ENCODE peak calls at places on chromosomes 6 and 20, in nine cellular contexts. M is bronchial epithelial cell; T is CD4-positive, alpha-beta memory T cell; G is neuronal stem cell; N is adrenal gland; A is colonic mucosa; Q is Panc1; X is A549; H is cardiac muscle cell. E is an unnamed sample.

GRCh38 chr20:51635680-51636079 is 93.2 kb upstream of the NFATC2 start:
- DNase-seq in M (no peak), T (no peak), G (no peak), N (no peak), A (no peak), Q (no peak), X (no peak), H (no peak), E (no peak)

GRCh38 chr6:107330190-107330589 is 129.2 kb downstream of the PDSS2 start:
- DNase-seq in M (no peak), T (no peak), G (no peak), N (no peak), A (no peak), Q (no peak), X (no peak), H (no peak), E (peak)

GRCh38 chr6:167978607-167979006 is 18.9 kb upstream of the KIF25 start:
- DNase-seq in M (no peak), T (no peak), G (no peak), N (no peak), A (no peak), Q (no peak), X (no peak), H (no peak), E (no peak)

GRCh38 chr6:119129968-119130484 is 51.6 kb upstream of the FAM184A start:
- DNase-seq in M (peak), T (no peak), G (no peak), N (no peak), A (no peak), Q (peak), X (no peak), H (peak), E (no peak)

GRCh38 chr20:37803476-37804307 is 99.2 kb upstream of the VSTM2L start:
- DNase-seq in M (no peak), T (no peak), G (no peak), N (no peak), A (no peak), Q (no peak), X (no peak), H (no peak), E (no peak)

GRCh38 chr6:143268439-143268838 is 182.1 kb downstream of the ADAT2 start:
- DNase-seq in M (no peak), T (no peak), G (no peak), N (no peak), A (no peak), Q (no peak), X (no peak), H (no peak), E (no peak)

GRCh38 chr6:71383476-71383875 is 94.9 kb downstream of the OGFRL1 start:
- DNase-seq in M (no peak), T (no peak), G (no peak), N (no peak), A (no peak), Q (no peak), X (no peak), H (no peak), E (no peak)

GRCh38 chr6:167721291-167721690 is 105.4 kb upstream of the AFDN start:
- DNase-seq in M (no peak), T (no peak), G (no peak), N (no peak), A (no peak), Q (no peak), X (no peak), H (no peak), E (no peak)

GRCh38 chr6:19719691-19720127 is 117.5 kb upstream of the ID4 start:
- DNase-seq in M (peak), T (no peak), G (peak), N (peak), A (no peak), Q (no peak), X (no peak), H (peak), E (no peak)

GRCh38 chr6:142167071-142167470 is 20.0 kb downstream of the VTA1 start:
- DNase-seq in M (no peak), T (no peak), G (no peak), N (no peak), A (no peak), Q (no peak), X (no peak), H (no peak), E (no peak)

GRCh38 chr6:111199935-111200822 is 112.9 kb downstream of the SLC16A10 start:
- DNase-seq in M (no peak), T (no peak), G (no peak), N (no peak), A (no peak), Q (no peak), X (no peak), H (no peak), E (no peak)

GRCh38 chr6:163702736-163703135 is 288.2 kb downstream of the QKI start:
- DNase-seq in M (no peak), T (no peak), G (no peak), N (no peak), A (no peak), Q (no peak), X (no peak), H (no peak), E (no peak)

GRCh38 chr20:6231551-6231950 is 108.7 kb upstream of the FERMT1 start:
- DNase-seq in M (peak), T (no peak), G (no peak), N (no peak), A (no peak), Q (no peak), X (no peak), H (peak), E (no peak)

GRCh38 chr6:40162074-40162473 is 227.8 kb upstream of the MOCS1 start:
- DNase-seq in M (no peak), T (no peak), G (no peak), N (no peak), A (no peak), Q (no peak), X (no peak), H (no peak), E (no peak)

GRCh38 chr6:81553246-81553645 is 199.2 kb downstream of the TENT5A start:
- DNase-seq in M (peak), T (no peak), G (no peak), N (no peak), A (no peak), Q (no peak), X (no peak), H (peak), E (no peak)

GRCh38 chr6:26336355-26337198 is 28.4 kb upstream of the BTN3A2 start:
- DNase-seq in M (peak), T (no peak), G (no peak), N (no peak), A (no peak), Q (no peak), X (peak), H (peak), E (peak)

GRCh38 chr20:62528983-62529891 is 53.4 kb upstream of the GATA5 start:
- DNase-seq in M (no peak), T (no peak), G (no peak), N (no peak), A (no peak), Q (no peak), X (no peak), H (no peak), E (no peak)

GRCh38 chr6:125273965-125274364 is 27.8 kb downstream of the HDDC2 start:
- DNase-seq in M (peak), T (no peak), G (no peak), N (peak), A (peak), Q (no peak), X (no peak), H (peak), E (no peak)

GRCh38 chr6:21914121-21914973 is 320.8 kb downstream of the SOX4 start:
- DNase-seq in M (peak), T (no peak), G (no peak), N (peak), A (peak), Q (no peak), X (no peak), H (peak), E (no peak)

GRCh38 chr6:126786262-126786661 is 332.2 kb upstream of the RSPO3 start:
- DNase-seq in M (peak), T (no peak), G (no peak), N (no peak), A (no peak), Q (no peak), X (no peak), H (no peak), E (no peak)

GRCh38 chr20:40583195-40583594 is 105.8 kb downstream of the MAFB start:
- DNase-seq in M (no peak), T (no peak), G (no peak), N (peak), A (no peak), Q (no peak), X (no peak), H (no peak), E (no peak)

DNA sequence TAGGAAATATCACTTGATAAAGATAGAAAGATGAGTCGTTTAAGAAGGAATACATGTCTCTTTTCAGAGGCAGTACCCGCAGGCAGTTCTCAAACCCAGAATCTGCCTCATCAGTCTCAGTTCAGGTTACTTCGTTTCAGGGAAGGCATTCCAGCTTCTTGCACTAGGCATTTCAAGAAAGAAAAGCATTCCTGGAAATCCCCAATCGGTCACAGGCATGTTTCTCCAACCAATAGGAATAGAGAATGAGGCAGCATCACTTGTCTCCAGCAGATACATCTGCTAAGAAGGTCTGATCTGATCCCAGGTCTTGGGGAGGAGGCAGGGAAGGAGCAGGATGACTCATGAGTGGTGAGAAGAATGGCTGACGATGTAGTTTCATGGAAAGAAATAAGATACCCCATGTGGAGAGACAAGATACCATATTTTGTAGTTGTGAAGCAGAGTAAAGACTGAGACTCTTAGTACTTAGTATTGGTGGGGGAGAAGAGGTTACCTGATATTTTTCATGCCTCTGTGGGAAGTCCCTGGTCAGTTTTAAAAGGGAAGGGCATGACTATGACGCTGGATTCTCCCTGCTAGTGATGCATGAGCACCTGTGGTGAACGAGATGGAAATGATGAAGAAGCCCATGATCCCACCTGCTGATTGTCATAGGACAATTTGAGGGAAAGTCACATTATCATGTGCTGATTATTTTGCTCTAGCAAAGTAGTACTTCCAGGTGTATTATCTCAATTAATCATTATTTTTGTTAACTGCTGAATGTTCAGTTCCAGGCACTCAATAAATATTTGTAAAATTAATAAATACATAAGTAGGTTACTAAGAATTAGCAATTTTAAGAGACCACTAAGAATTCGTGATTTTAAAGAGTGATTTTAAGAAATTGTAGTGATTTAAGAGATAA is 20.3 kb upstream of the HLA-DRB1 start:
- DNase-seq in M (peak), T (peak), G (peak), N (peak), A (peak), Q (peak), X (peak), H (peak), E (peak)
- H3K4me3 ChIP-seq in M (no peak), T (no peak), G (no peak), N (no peak), A (no peak), Q (no peak), X (no peak), H (no peak), E (no peak)

GRCh38 chr6:109143191-109143590 is 47.9 kb downstream of the CEP57L1 start:
- DNase-seq in M (no peak), T (no peak), G (no peak), N (no peak), A (no peak), Q (no peak), X (no peak), H (no peak), E (no peak)

DNA sequence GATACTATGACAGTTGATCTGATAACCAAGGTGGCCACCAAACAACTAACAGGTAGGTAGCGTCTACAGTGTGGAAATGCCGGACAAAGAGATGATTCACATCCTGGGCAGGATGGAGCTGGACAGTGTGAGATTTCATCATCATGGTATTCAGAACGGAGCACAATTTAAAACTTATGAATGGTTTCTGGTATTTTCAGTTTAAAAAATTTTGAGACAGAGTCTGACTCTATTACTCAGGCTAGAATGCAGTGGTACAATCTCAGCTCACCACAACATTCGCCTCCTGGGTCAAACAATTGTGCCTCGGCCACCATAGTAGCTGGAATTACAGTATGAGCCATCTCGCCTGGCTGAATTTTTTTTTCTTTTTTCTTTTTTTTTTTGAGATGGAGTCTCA is 43.8 kb downstream of the CEP57L1 start:
- DNase-seq in M (peak), T (no peak), G (no peak), N (no peak), A (no peak), Q (no peak), X (no peak), H (peak), E (no peak)
- H3K4me3 ChIP-seq in M (no peak), T (no peak), G (no peak), N (no peak), A (no peak), Q (no peak), X (no peak), H (no peak), E (no peak)

DNA sequence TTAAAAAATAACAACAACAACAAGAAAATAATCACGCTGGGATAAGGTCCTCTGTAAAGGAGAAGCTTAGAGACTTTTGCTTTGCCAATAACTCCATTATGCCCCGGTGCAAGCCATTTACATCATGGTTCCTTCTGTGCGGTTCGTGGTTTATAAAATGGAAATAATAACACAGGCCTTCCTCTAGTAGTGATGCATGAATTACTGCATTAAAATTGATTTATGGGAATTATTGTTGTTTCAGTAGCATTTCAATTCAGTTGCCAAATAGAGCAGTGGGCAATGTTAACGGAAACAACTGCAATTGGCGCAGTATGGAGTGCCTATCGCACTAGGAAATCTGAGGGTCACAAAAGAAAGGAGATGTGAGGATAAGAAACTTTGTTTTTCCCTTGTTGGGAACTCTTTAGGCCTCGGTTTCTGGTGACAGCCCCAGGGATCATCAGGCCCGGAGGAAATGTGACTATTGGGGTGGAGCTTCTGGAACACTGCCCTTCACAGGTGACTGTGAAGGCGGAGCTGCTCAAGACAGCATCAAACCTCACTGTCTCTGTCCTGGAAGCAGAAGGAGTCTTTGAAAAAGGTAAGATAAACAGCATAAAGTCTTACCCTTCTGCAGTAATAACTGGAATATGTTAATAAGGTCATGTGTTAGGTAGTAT is 1.1 kb downstream of the CD109 start:
- DNase-seq in M (peak), T (no peak), G (no peak), N (no peak), A (no peak), Q (no peak), X (no peak), H (no peak), E (no peak)
- H3K4me3 ChIP-seq in M (peak), T (no peak), G (no peak), N (peak), A (no peak), Q (peak), X (peak), H (no peak), E (no peak)

DNA sequence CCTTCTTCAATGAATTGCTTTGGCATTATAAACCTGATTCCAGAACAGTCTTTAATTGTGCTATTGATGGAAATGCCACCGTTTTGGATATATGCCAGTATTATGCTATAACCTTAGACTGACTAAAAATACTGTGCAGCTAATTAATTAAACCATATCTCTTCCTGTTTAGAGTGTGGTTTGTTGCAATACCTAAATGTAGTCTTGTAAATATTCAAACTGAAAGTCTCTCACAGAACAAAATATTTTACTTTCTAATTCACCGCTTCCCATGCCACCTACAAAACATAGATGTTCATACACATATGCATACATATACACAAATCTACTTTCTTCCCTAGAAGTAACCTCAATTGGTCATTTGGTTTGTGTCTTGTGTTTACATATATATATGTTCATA is 126.6 kb downstream of the SIM1 start:
- DNase-seq in M (no peak), T (no peak), G (no peak), N (no peak), A (no peak), Q (no peak), X (no peak), H (no peak), E (no peak)
- H3K4me3 ChIP-seq in M (no peak), T (no peak), G (no peak), N (no peak), A (no peak), Q (no peak), X (no peak), H (no peak), E (no peak)

GRCh38 chr20:63543131-63543530 is 4.4 kb downstream of the SRMS start:
- DNase-seq in M (no peak), T (no peak), G (no peak), N (no peak), A (no peak), Q (no peak), X (no peak), H (no peak), E (no peak)

GRCh38 chr20:63543733-63544132 is 3.8 kb downstream of the SRMS start:
- DNase-seq in M (no peak), T (no peak), G (no peak), N (no peak), A (no peak), Q (no peak), X (no peak), H (no peak), E (no peak)

GRCh38 chr20:63545814-63546213 is 1.7 kb downstream of the SRMS start:
- DNase-seq in M (no peak), T (no peak), G (no peak), N (no peak), A (peak), Q (no peak), X (no peak), H (no peak), E (no peak)

GRCh38 chr20:63544958-63545516 is 2.5 kb downstream of the SRMS start:
- DNase-seq in M (peak), T (no peak), G (no peak), N (no peak), A (peak), Q (no peak), X (peak), H (no peak), E (no peak)

DNA sequence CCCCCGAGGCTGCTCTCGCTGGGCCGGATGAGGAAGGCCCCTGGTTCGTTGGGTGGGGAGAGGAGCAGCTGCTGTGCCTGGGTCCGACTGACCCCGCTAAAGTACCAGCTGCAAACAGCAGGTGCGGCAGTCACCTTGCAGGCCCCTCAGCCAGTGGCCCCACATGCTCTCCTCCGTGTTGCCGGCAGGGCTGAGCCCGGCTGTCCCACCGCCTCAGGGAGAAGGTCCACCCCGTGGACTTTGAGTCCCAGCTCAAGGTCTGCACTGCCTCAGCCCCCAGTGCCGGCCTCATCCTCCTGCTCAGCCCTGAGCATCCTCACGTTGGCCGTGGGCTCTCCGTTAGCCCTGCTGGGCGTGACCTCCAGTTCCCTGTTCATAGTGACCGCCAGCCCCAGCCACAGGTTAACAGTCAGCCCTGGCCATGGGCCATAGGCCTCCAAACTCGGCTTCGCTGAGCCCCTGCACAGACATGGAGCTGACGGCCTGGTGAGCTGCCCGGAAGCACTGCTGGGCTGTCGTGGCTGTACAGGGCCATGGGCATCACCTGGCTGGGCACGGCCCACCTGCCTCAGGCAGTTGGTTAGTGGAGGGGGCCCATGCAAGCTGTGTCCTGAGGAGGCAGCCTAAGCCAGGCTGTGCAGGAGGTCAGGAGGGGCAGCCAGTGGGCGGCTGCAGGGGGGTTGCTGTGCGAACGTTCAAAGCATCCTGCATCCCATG is 3.1 kb downstream of the SRMS start:
- DNase-seq in M (no peak), T (no peak), G (no peak), N (no peak), A (no peak), Q (no peak), X (no peak), H (no peak), E (no peak)
- H3K4me3 ChIP-seq in M (no peak), T (no peak), G (no peak), N (no peak), A (no peak), Q (no peak), X (no peak), H (no peak), E (no peak)

GRCh38 chr6:155354167-155354566 is 39.9 kb upstream of the TFB1M start:
- DNase-seq in M (no peak), T (no peak), G (no peak), N (no peak), A (no peak), Q (no peak), X (no peak), H (no peak), E (no peak)
- H3K4me3 ChIP-seq in M (no peak), T (no peak), G (no peak), N (no peak), A (no peak), Q (no peak), X (no peak), H (no peak), E (no peak)

GRCh38 chr20:48781634-48782033 is 46.2 kb downstream of the PREX1 start:
- DNase-seq in M (no peak), T (no peak), G (no peak), N (no peak), A (no peak), Q (no peak), X (no peak), H (no peak), E (no peak)
- H3K4me3 ChIP-seq in M (no peak), T (no peak), G (no peak), N (no peak), A (no peak), Q (no peak), X (no peak), H (no peak), E (no peak)

DNA sequence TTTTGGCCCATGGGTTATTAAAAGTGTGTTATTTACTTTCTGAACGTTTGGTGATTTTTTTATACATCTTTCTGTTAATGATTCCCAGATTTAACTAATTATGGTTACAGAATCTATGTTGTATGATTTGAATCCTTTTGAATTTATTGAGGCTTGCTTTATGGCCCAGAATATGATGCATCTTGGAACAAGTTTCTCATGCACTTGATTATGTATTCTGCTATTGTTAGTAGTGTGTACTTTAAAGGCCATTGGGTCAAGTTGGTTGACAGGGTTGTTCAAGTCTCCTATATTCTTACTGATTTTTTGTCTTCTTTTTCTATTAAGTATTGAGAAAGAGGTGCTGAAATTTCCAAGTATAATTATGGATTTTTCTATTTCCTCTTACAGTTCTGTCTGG is 105.0 kb upstream of the FOXO3 start:
- DNase-seq in M (no peak), T (no peak), G (no peak), N (no peak), A (no peak), Q (no peak), X (no peak), H (no peak), E (no peak)
- H3K4me3 ChIP-seq in M (no peak), T (no peak), G (no peak), N (no peak), A (no peak), Q (no peak), X (no peak), H (no peak), E (no peak)